ENCODE peak calls at places on chromosomes 7 and 10, in four cellular contexts. One of them, this sample, is unnamed.

GRCh38 chr10:130029209-130029608 is 65.1 kb upstream of the EBF3 start:
- DNase-seq in GM12878: no peak
- DNase-seq in K562: no peak
- DNase-seq in H1: no peak
- DNase-seq in this sample: no peak

GRCh38 chr10:76301950-76302349 is 870.5 kb downstream of the LRMDA start:
- DNase-seq in GM12878: no peak
- DNase-seq in K562: no peak
- DNase-seq in H1: no peak
- DNase-seq in this sample: no peak

GRCh38 chr10:124290095-124290795 is 128.5 kb downstream of the OAT start:
- DNase-seq in GM12878: peak; percentile 80
- DNase-seq in K562: peak; percentile 39
- DNase-seq in H1: no peak
- DNase-seq in this sample: peak; percentile 6

GRCh38 chr10:119803264-119803663 is 69.4 kb downstream of the MCMBP start:
- DNase-seq in GM12878: no peak
- DNase-seq in K562: no peak
- DNase-seq in H1: no peak
- DNase-seq in this sample: peak; percentile 73

GRCh38 chr7:33774762-33775523 is 130.4 kb upstream of the BMPER start:
- DNase-seq in GM12878: no peak
- DNase-seq in K562: no peak
- DNase-seq in H1: no peak
- DNase-seq in this sample: peak; percentile 81

GRCh38 chr10:124704428-124704805 is 39.8 kb downstream of the FAM53B start:
- DNase-seq in GM12878: no peak
- DNase-seq in K562: no peak
- DNase-seq in H1: no peak
- DNase-seq in this sample: no peak

GRCh38 chr10:29254123-29255046 is 34.5 kb upstream of the LYZL1 start:
- DNase-seq in GM12878: no peak
- DNase-seq in K562: peak; percentile 83
- DNase-seq in H1: no peak
- DNase-seq in this sample: no peak

GRCh38 chr10:5888843-5889623 is 660 bp downstream of the ANKRD16 start:
- DNase-seq in GM12878: no peak
- DNase-seq in K562: peak; percentile 42
- DNase-seq in H1: no peak
- DNase-seq in this sample: no peak

GRCh38 chr7:151876112-151876898 is 610 bp downstream of the PRKAG2 start:
- DNase-seq in GM12878: no peak
- DNase-seq in K562: no peak
- DNase-seq in H1: no peak
- DNase-seq in this sample: no peak

GRCh38 chr10:77887631-77888355 is 38.8 kb downstream of the DLG5 start:
- DNase-seq in GM12878: no peak
- DNase-seq in K562: no peak
- DNase-seq in H1: no peak
- DNase-seq in this sample: no peak

GRCh38 chr7:101390901-101391301 is 28.2 kb downstream of the COL26A1 start:
- DNase-seq in GM12878: peak; percentile 60
- DNase-seq in K562: peak; percentile 13
- DNase-seq in H1: no peak
- DNase-seq in this sample: no peak

GRCh38 chr10:124996854-124997215 is 54.9 kb downstream of the ZRANB1 start:
- DNase-seq in GM12878: no peak
- DNase-seq in K562: no peak
- DNase-seq in H1: no peak
- DNase-seq in this sample: no peak

GRCh38 chr7:149670288-149670687 is 103.1 kb downstream of the ZNF467 start:
- DNase-seq in GM12878: no peak
- DNase-seq in K562: no peak
- DNase-seq in H1: no peak
- DNase-seq in this sample: peak; percentile 10

GRCh38 chr7:73833251-73833919 is 2.6 kb downstream of the CLDN4 start:
- DNase-seq in GM12878: no peak
- DNase-seq in K562: no peak
- DNase-seq in H1: no peak
- DNase-seq in this sample: no peak

GRCh38 chr7:116859323-116859722 is 3.1 kb upstream of the CAPZA2 start:
- DNase-seq in GM12878: no peak
- DNase-seq in K562: no peak
- DNase-seq in H1: no peak
- DNase-seq in this sample: peak; percentile 87
- TF ChIP-seq CHD1 in GM12878: no peak
- TF ChIP-seq CHD1 in K562: no peak
- TF ChIP-seq CHD1 in H1: no peak
- TF ChIP-seq CHD1 in this sample: no peak

GRCh38 chr10:98879486-98879885 is 356.2 kb downstream of the HPSE2 start:
- DNase-seq in GM12878: no peak
- DNase-seq in K562: no peak
- DNase-seq in H1: no peak
- DNase-seq in this sample: peak; percentile 28

GRCh38 chr10:98881789-98882188 is 353.9 kb downstream of the HPSE2 start:
- DNase-seq in GM12878: no peak
- DNase-seq in K562: peak; percentile 10
- DNase-seq in H1: no peak
- DNase-seq in this sample: no peak

GRCh38 chr10:98878418-98878817 is 357.2 kb downstream of the HPSE2 start:
- DNase-seq in GM12878: no peak
- DNase-seq in K562: no peak
- DNase-seq in H1: no peak
- DNase-seq in this sample: peak; percentile 41
- TF ChIP-seq CHD1 in GM12878: no peak
- TF ChIP-seq CHD1 in K562: no peak
- TF ChIP-seq CHD1 in H1: no peak
- TF ChIP-seq CHD1 in this sample: no peak

DNA sequence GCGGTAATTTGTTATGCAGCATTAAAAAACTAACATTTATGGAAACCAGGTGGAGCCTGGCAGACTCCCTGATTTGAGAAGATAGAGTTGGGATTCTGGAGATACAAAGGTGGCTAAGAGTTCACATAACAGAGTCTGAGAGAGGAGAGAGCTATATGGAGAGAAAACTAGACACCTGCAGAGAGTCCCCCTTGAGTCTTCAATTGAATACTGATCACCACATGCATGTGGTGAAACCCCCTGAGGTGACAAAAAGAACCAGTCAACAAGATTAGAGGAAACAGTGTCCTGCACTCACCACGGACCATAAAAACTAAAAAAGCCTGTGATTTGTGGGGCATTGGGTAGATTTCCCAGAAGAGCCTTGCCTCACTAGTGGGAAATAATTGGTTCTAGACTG is 10.1 kb downstream of the GIMAP2 start:
- DNase-seq in GM12878: no peak
- DNase-seq in K562: no peak
- DNase-seq in H1: no peak
- DNase-seq in this sample: no peak
- TF ChIP-seq CHD1 in GM12878: no peak
- TF ChIP-seq CHD1 in K562: no peak
- TF ChIP-seq CHD1 in H1: no peak
- TF ChIP-seq CHD1 in this sample: no peak

GRCh38 chr7:1925973-1926907 is 256.2 kb downstream of the ELFN1 start:
- DNase-seq in GM12878: no peak
- DNase-seq in K562: peak; percentile 33
- DNase-seq in H1: no peak
- DNase-seq in this sample: no peak

GRCh38 chr7:1930381-1931065 is 260.4 kb downstream of the ELFN1 start:
- DNase-seq in GM12878: no peak
- DNase-seq in K562: no peak
- DNase-seq in H1: no peak
- DNase-seq in this sample: no peak

GRCh38 chr7:1926908-1927306 is 256.8 kb downstream of the ELFN1 start:
- DNase-seq in GM12878: no peak
- DNase-seq in K562: no peak
- DNase-seq in H1: no peak
- DNase-seq in this sample: no peak

GRCh38 chr7:1928555-1929348 is 258.7 kb downstream of the ELFN1 start:
- DNase-seq in GM12878: no peak
- DNase-seq in K562: no peak
- DNase-seq in H1: no peak
- DNase-seq in this sample: no peak

DNA sequence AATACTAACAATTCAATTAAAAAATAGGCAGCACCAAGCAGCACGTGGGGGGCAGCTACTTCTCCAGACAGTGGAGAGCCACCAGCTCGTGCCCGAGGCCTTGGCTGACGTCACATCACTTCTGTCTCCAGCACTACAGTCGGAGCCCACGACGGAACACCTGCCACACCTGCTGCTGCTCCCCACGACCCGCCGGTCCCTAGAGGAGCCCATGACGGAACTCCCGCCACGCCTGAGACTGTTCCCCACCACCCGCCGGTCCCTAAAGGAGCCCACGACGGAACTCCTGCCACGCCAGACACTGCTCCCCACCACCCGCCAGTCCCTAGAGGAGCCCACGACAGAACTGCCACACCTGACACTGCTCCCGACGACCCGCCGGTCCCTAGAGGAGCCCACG is 257.9 kb downstream of the ELFN1 start:
- DNase-seq in GM12878: no peak
- DNase-seq in K562: no peak
- DNase-seq in H1: no peak
- DNase-seq in this sample: no peak
- TF ChIP-seq CHD1 in GM12878: no peak
- TF ChIP-seq CHD1 in K562: no peak
- TF ChIP-seq CHD1 in H1: no peak
- TF ChIP-seq CHD1 in this sample: no peak

GRCh38 chr10:128854965-128855364 is 612.1 kb upstream of the MGMT start:
- DNase-seq in GM12878: no peak
- DNase-seq in K562: no peak
- DNase-seq in H1: no peak
- DNase-seq in this sample: no peak
- TF ChIP-seq CHD1 in GM12878: no peak
- TF ChIP-seq CHD1 in K562: no peak
- TF ChIP-seq CHD1 in H1: no peak
- TF ChIP-seq CHD1 in this sample: no peak

GRCh38 chr10:25048463-25048862 is 32.1 kb downstream of the THNSL1 start:
- DNase-seq in GM12878: no peak
- DNase-seq in K562: no peak
- DNase-seq in H1: no peak
- DNase-seq in this sample: no peak
- TF ChIP-seq CHD1 in GM12878: no peak
- TF ChIP-seq CHD1 in K562: no peak
- TF ChIP-seq CHD1 in H1: no peak
- TF ChIP-seq CHD1 in this sample: no peak

DNA sequence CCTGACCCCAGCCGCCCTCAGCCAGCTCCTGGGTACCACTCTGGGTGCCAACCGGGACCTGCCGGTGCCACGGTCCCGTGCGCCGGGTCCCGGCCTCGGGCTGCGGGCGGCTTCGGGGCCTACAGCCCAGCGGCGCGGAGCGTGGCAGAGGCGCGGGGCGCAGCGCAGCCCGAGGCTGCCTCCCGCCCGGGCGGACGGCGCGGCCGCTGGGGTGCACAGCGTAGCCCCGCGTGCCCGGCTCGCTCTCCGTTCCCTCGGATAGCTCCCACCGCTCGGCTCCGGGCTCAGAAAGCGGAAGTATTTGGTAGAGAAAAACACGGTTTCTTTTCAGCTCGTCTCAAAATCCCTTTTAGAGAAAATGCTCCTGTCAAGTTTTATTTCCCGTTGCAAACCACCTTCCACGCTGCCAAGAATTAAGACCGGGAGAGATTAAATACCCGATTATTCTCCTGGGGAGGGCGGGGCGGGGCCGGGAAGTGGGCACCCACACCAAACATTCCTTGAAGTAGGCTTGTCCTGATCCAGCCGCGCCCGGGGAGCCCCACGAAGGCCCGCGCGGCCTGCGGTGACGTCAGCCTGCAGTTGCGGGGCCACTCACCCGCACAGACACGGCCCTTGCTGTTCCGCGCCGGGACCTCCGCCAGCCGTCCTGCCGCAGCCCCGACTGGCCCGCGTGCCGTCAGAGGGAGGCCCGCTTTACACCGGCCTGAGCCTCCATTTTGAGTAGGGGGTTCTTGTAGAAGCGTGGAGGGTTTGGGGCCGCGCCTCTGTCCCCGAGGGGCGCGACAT is 7.2 kb downstream of the HOXA13 start:
- DNase-seq in GM12878: no peak
- DNase-seq in K562: no peak
- DNase-seq in H1: no peak
- DNase-seq in this sample: no peak
- TF ChIP-seq CHD1 in GM12878: no peak
- TF ChIP-seq CHD1 in K562: no peak
- TF ChIP-seq CHD1 in H1: no peak
- TF ChIP-seq CHD1 in this sample: no peak

GRCh38 chr7:122528879-122529481 is 169.9 kb downstream of the RNF133 start:
- DNase-seq in GM12878: no peak
- DNase-seq in K562: peak; percentile 45
- DNase-seq in H1: no peak
- DNase-seq in this sample: peak; percentile 37
- TF ChIP-seq CHD1 in GM12878: no peak
- TF ChIP-seq CHD1 in K562: no peak
- TF ChIP-seq CHD1 in H1: no peak
- TF ChIP-seq CHD1 in this sample: no peak

GRCh38 chr7:129103561-129104324 is 40.8 kb upstream of the TSPAN33 start:
- DNase-seq in GM12878: no peak
- DNase-seq in K562: no peak
- DNase-seq in H1: no peak
- DNase-seq in this sample: no peak
- TF ChIP-seq CHD1 in GM12878: no peak
- TF ChIP-seq CHD1 in K562: no peak
- TF ChIP-seq CHD1 in H1: no peak
- TF ChIP-seq CHD1 in this sample: no peak

GRCh38 chr7:132045481-132045980 is 489.1 kb upstream of the PODXL start:
- DNase-seq in GM12878: no peak
- DNase-seq in K562: no peak
- DNase-seq in H1: no peak
- DNase-seq in this sample: no peak
- TF ChIP-seq CHD1 in GM12878: no peak
- TF ChIP-seq CHD1 in K562: no peak
- TF ChIP-seq CHD1 in H1: no peak
- TF ChIP-seq CHD1 in this sample: no peak

This sample was measured in IMR-90.